ENCODE peak calls at places on chromosomes 16 and 17, in five cellular contexts. O, T, W, H and Z are unnamed samples.

GRCh38 chr17:8965394-8966168 is at the start of gene PIK3R5:
- DNase-seq in O (peak), T (no peak), W (no peak), H (peak), Z (no peak)

GRCh38 chr16:56491657-56492261 is 28.1 kb downstream of the BBS2 start:
- DNase-seq in O (no peak), T (no peak), W (no peak), H (no peak), Z (no peak)

GRCh38 chr17:48457080-48457836 is 27.2 kb upstream of the SKAP1 start:
- DNase-seq in O (peak), T (peak), W (no peak), H (peak), Z (peak)

GRCh38 chr16:67632415-67633172 is 12.3 kb upstream of the CARMIL2 start:
- DNase-seq in O (no peak), T (no peak), W (no peak), H (no peak), Z (peak)

GRCh38 chr17:66429680-66430079 is 127.3 kb downstream of the PRKCA start:
- DNase-seq in O (no peak), T (no peak), W (no peak), H (no peak), Z (no peak)

GRCh38 chr17:44956076-44956475 is 8.5 kb upstream of the KIF18B start:
- DNase-seq in O (no peak), T (no peak), W (no peak), H (no peak), Z (no peak)

GRCh38 chr17:35095741-35096140 is 23.9 kb downstream of the RAD51D start:
- DNase-seq in O (no peak), T (no peak), W (no peak), H (no peak), Z (no peak)

GRCh38 chr16:59997706-59998105 is 1263.6 kb upstream of the GOT2 start:
- DNase-seq in O (no peak), T (no peak), W (no peak), H (no peak), Z (no peak)

GRCh38 chr17:83144421-83145357 is 65.3 kb downstream of the METRNL start:
- DNase-seq in O (no peak), T (no peak), W (no peak), H (no peak), Z (no peak)

GRCh38 chr17:9907883-9908648 is 3.0 kb upstream of the RCVRN start:
- DNase-seq in O (no peak), T (peak), W (no peak), H (no peak), Z (no peak)

GRCh38 chr17:48723555-48724239 is 712 bp downstream of the PRAC2 start:
- DNase-seq in O (peak), T (no peak), W (no peak), H (no peak), Z (no peak)

GRCh38 chr16:46582313-46582712 is 38.9 kb downstream of the SHCBP1 start:
- DNase-seq in O (no peak), T (no peak), W (no peak), H (peak), Z (no peak)

GRCh38 chr17:64154321-64155089 is 24.6 kb upstream of the ERN1 start:
- DNase-seq in O (no peak), T (no peak), W (no peak), H (no peak), Z (no peak)

GRCh38 chr16:4477966-4478365 is 1.8 kb downstream of the HMOX2 start:
- DNase-seq in O (no peak), T (no peak), W (no peak), H (no peak), Z (no peak)

GRCh38 chr16:14322186-14322585 is 251.1 kb downstream of the MRTFB start:
- DNase-seq in O (no peak), T (no peak), W (no peak), H (no peak), Z (no peak)

GRCh38 chr16:75660726-75661302 is 13.2 kb downstream of the TERF2IP start:
- DNase-seq in O (no peak), T (no peak), W (no peak), H (no peak), Z (no peak)

GRCh38 chr16:82801361-82801760 is 174.6 kb downstream of the CDH13 start:
- DNase-seq in O (no peak), T (no peak), W (no peak), H (no peak), Z (no peak)

GRCh38 chr16:28103516-28104170 is 40.1 kb upstream of the GSG1L start:
- DNase-seq in O (no peak), T (no peak), W (no peak), H (no peak), Z (no peak)

GRCh38 chr16:7372095-7372494 is 39.5 kb downstream of the RBFOX1 start:
- DNase-seq in O (no peak), T (no peak), W (no peak), H (no peak), Z (no peak)

GRCh38 chr16:69057400-69058378 is 47.8 kb upstream of the HAS3 start:
- DNase-seq in O (no peak), T (peak), W (peak), H (no peak), Z (no peak)
- TF ChIP-seq ESRRA in O (no peak), T (peak), W (no peak), H (no peak), Z (no peak)

GRCh38 chr17:76268991-76269981 is 4.1 kb downstream of the UBALD2 start:
- DNase-seq in O (no peak), T (no peak), W (no peak), H (peak), Z (no peak)
- TF ChIP-seq ESRRA in O (no peak), T (no peak), W (no peak), H (no peak), Z (no peak)

GRCh38 chr17:61571624-61572023 is 19.4 kb downstream of the NACA2 start:
- DNase-seq in O (no peak), T (no peak), W (no peak), H (no peak), Z (no peak)

GRCh38 chr17:61567045-61567802 is 23.8 kb downstream of the NACA2 start:
- DNase-seq in O (no peak), T (peak), W (no peak), H (no peak), Z (no peak)

GRCh38 chr17:61568219-61569072 is 22.6 kb downstream of the NACA2 start:
- DNase-seq in O (no peak), T (peak), W (no peak), H (no peak), Z (peak)

GRCh38 chr17:61574542-61575351 is 16.3 kb downstream of the NACA2 start:
- DNase-seq in O (peak), T (peak), W (no peak), H (peak), Z (peak)

GRCh38 chr17:61570118-61570517 is 20.9 kb downstream of the NACA2 start:
- DNase-seq in O (no peak), T (peak), W (no peak), H (no peak), Z (no peak)
- TF ChIP-seq ESRRA in O (no peak), T (no peak), W (no peak), H (no peak), Z (no peak)

GRCh38 chr16:76787394-76787793 is 403.6 kb upstream of the MON1B start:
- DNase-seq in O (no peak), T (no peak), W (no peak), H (no peak), Z (no peak)

GRCh38 chr16:76780556-76780955 is 410.4 kb upstream of the MON1B start:
- DNase-seq in O (no peak), T (no peak), W (no peak), H (no peak), Z (no peak)

DNA sequence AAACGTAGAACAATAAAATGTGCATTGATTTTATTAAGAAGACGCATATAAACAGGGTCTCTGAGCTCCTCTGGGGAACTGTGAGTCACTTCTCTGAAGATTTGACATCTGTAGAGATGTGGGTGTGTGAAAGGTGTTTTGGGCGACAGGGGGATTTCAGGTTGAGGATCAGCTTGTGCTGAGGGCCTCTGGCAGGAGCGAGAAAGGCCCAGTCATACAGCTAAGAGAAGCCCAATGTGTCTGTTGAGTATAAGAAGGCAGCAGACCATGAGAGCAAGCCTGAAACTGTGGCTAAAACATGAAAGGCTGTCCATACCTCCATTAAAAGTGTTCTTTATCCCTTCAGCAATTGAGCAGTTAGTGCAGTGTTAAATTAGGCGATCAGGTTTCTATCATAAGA is 406.5 kb upstream of the MON1B start:
- DNase-seq in O (no peak), T (no peak), W (no peak), H (no peak), Z (no peak)
- TF ChIP-seq ESRRA in O (no peak), T (no peak), W (no peak), H (no peak), Z (no peak)

DNA sequence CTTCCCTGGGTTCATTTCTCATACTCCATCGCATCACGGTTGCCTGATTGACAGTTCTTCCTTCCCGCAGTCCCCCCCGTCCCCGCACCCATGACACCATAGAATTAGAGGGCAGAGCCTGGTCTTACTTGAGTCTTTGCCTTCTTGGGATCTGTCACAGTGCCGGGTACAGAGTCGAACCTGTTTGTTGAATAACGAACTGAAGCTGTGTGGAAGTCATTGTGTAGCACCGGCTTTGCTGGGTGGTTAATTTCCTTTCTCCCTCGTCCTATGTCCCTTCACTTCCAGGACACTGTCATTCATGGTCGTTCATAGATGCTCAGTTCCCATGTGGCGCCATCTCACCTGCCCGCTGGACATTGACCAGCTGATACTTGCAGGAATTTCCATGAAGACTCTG is 315.3 kb downstream of the CPPED1 start:
- DNase-seq in O (no peak), T (no peak), W (no peak), H (no peak), Z (no peak)
- TF ChIP-seq ESRRA in O (no peak), T (no peak), W (no peak), H (no peak), Z (no peak)

GRCh38 chr16:68752602-68753001 is 15.5 kb downstream of the CDH1 start:
- DNase-seq in O (no peak), T (peak), W (no peak), H (peak), Z (peak)

GRCh38 chr16:68756250-68757051 is 19.4 kb downstream of the CDH1 start:
- DNase-seq in O (no peak), T (peak), W (peak), H (no peak), Z (no peak)

GRCh38 chr16:68750243-68750642 is 13.2 kb downstream of the CDH1 start:
- DNase-seq in O (no peak), T (no peak), W (no peak), H (no peak), Z (no peak)

GRCh38 chr16:68751160-68751559 is 14.1 kb downstream of the CDH1 start:
- DNase-seq in O (no peak), T (no peak), W (no peak), H (no peak), Z (no peak)

GRCh38 chr16:68754117-68754792 is 17.2 kb downstream of the CDH1 start:
- DNase-seq in O (no peak), T (no peak), W (no peak), H (no peak), Z (no peak)
- TF ChIP-seq ESRRA in O (no peak), T (no peak), W (no peak), H (no peak), Z (no peak)

GRCh38 chr16:84144301-84144858 is 597 bp downstream of the HSDL1 start:
- DNase-seq in O (peak), T (peak), W (no peak), H (peak), Z (no peak)
- TF ChIP-seq ESRRA in O (no peak), T (no peak), W (no peak), H (no peak), Z (no peak)